ENCODE peak calls at places on chromosomes 1 and 21, in eight cellular contexts. Z is MM.1S, P is neural progenitor cell, J is heart right ventricle, B is lung, T is transverse colon, A is Peyer's patch, R is astrocyte of the spinal cord. I is an unnamed sample.
A peak's percentile ranks its signal among the peaks of the same experiment; 100 is the strongest.

GRCh38 chr1:248828845-248829244 is 3.1 kb upstream of the SH3BP5L start:
- DNase-seq in T (no peak), B (no peak), A (no peak), P (no peak), J (no peak), R (no peak), Z (no peak), I (peak; percentile 94)

GRCh38 chr1:1573843-1574720 is 581 bp downstream of the SSU72 start:
- DNase-seq in T (peak; percentile 65), A (peak; percentile 77), J (peak; percentile 75), Z (peak; percentile 20), R (peak; percentile 64), B (peak; percentile 59), P (peak; percentile 91), I (peak; percentile 74)

GRCh38 chr1:177351361-177352108 is 180.8 kb downstream of the BRINP2 start:
- DNase-seq in B (peak; percentile 57), P (peak; percentile 63), J (no peak), A (peak; percentile 51), R (no peak), Z (no peak), T (peak; percentile 50), I (peak; percentile 70)

GRCh38 chr1:23122023-23122738 is 46.5 kb downstream of the LUZP1 start:
- DNase-seq in A (no peak), J (no peak), P (peak; percentile 25), B (no peak), Z (no peak), R (peak; percentile 59), T (peak; percentile 68), I (peak; percentile 88)

GRCh38 chr1:9251501-9251900 is 16.9 kb downstream of the H6PD start:
- DNase-seq in B (no peak), R (no peak), Z (no peak), P (no peak), T (no peak), A (no peak), J (peak; percentile 55), I (no peak)

GRCh38 chr1:84855168-84855567 is 37.8 kb downstream of the LPAR3 start:
- DNase-seq in R (no peak), P (no peak), J (no peak), A (no peak), T (no peak), Z (no peak), B (no peak), I (no peak)

GRCh38 chr1:226223157-226223785 is at the start of gene MIXL1:
- DNase-seq in T (peak; percentile 11), P (peak; percentile 37), B (no peak), J (no peak), Z (no peak), R (no peak), A (no peak), I (peak; percentile 4)

GRCh38 chr1:35278886-35279554 is 10.5 kb downstream of the ZMYM4 start:
- DNase-seq in R (peak; percentile 53), B (no peak), Z (no peak), A (no peak), J (no peak), P (no peak), T (no peak), I (peak; percentile 93)

GRCh38 chr1:203726417-203726867 is 38.5 kb upstream of the LAX1 start:
- DNase-seq in R (no peak), P (no peak), Z (no peak), B (no peak), T (no peak), A (no peak), J (no peak), I (no peak)

GRCh38 chr1:17933991-17934390 is 173.6 kb upstream of the IGSF21 start:
- DNase-seq in B (no peak), A (no peak), T (no peak), P (no peak), J (no peak), Z (no peak), R (no peak), I (no peak)

GRCh38 chr1:161382214-161383019 is 14.7 kb upstream of the CFAP126 start:
- DNase-seq in Z (peak; percentile 74), J (no peak), P (peak; percentile 59), A (no peak), T (no peak), R (peak; percentile 85), B (no peak), I (peak; percentile 83)

GRCh38 chr21:28207776-28208175 is 784.9 kb downstream of the LTN1 start:
- DNase-seq in P (no peak), B (no peak), A (no peak), T (no peak), Z (no peak), J (no peak), R (peak; percentile 71), I (peak; percentile 84)

GRCh38 chr21:35178812-35179211 is 129.7 kb upstream of the RUNX1 start:
- DNase-seq in R (no peak), T (no peak), J (no peak), P (no peak), A (no peak), Z (no peak), B (no peak), I (no peak)

GRCh38 chr21:36535618-36536241 is 55.8 kb upstream of the CLDN14 start:
- DNase-seq in J (no peak), T (no peak), P (no peak), Z (peak; percentile 98), A (no peak), R (no peak), B (no peak), I (no peak)

DNA sequence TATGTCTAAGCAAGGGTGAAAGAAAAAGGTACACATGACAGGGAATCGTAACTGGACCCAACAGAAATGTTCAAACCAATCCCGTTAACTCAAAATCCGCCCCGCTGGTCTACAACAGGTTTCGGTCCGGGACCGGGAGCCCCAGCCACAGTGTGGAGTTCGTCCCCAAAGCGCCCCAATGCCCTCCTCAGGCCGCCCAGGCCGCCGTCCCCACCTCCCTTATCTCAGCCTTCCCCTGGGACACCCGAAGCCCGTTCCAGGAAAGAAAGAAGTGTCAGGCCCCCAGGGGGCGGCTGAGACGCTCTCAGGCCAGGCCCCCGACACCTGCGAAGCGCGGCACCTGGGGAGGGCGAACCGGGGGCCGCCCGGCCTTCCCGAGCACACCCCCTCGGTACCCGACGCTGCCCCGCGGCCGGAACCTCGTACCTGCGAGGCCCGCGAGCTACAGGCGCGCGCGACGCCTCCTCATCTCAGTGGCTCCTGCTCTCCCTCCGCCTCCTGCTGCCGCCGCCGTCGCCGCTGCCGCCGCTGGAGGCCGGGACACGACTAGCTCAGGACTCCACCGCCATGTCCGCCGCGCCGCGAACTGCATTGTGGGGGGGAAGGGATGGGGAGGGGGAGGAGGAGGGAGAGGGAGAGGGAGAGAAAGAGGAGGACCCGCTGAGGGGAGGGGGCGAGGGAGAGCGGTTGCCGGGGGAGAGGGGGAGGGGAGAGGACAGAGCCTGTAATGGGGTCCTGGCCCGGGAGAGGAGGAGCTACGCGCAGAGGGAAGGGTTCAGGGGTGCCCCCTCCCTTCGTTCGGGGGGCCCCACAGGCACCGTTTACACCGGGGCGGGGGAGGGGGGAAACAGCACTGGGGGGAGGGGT is at the start of gene TUT4:
- DNase-seq in R (peak; percentile 87), T (peak; percentile 72), Z (peak; percentile 66), B (peak; percentile 84), J (peak; percentile 81), P (peak; percentile 97), A (peak; percentile 84), I (peak; percentile 82)
- TF ChIP-seq CTCF in R (peak; percentile 15), T (no peak), Z (no peak), B (no peak), J (no peak), P (peak; percentile 26), A (no peak), I (no peak)

GRCh38 chr1:51422367-51423097 is 92.2 kb upstream of the TTC39A start:
- DNase-seq in T (no peak), J (no peak), R (no peak), B (no peak), P (no peak), Z (no peak), A (no peak), I (no peak)

GRCh38 chr1:51418384-51418959 is 88.1 kb upstream of the TTC39A start:
- DNase-seq in P (no peak), B (no peak), R (no peak), A (no peak), J (no peak), T (no peak), Z (no peak), I (no peak)

GRCh38 chr1:51421961-51422360 is 91.6 kb upstream of the TTC39A start:
- DNase-seq in R (peak; percentile 75), B (no peak), P (peak; percentile 73), J (no peak), Z (no peak), T (no peak), A (no peak), I (peak; percentile 79)

GRCh38 chr1:51423098-51423821 is 92.9 kb upstream of the TTC39A start:
- DNase-seq in J (no peak), P (peak; percentile 7), Z (no peak), A (no peak), B (no peak), R (no peak), T (no peak), I (peak; percentile 50)

DNA sequence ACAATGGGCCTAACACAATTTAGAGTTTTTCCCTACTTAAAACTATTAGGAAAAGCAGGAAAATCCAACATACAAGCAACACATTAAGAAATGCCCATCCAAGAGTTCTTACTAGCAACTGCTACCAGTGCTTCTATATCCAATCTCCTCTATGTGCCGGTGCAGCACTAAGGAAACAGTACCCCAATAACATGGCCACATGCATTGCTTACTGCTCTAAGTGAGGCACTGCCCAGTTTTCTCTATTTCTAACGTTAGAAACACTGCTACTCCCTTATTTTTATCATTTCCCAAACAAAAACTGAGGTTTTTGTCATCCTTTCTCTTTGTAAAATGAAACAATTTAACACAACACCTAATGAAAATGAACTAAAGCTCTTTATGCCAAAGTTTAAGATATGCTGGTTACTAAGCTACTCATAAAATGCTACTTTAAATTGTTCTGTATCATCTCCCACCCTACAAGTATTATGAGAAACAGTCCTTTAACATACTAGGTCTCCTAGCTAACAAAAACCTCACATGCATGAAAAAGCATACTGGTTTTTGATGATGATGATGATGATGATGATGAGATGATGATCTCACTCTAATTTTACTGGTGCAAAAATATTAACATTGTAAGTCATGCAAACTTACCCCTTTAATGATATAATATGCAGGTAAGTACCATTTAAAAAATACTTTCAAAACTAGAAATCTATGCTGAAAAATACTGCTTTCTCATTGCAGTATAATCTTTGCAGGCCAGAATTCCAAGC is 90.7 kb upstream of the TTC39A start:
- DNase-seq in A (no peak), B (no peak), J (no peak), T (no peak), R (no peak), Z (no peak), P (no peak), I (no peak)
- H3K4me3 ChIP-seq in A (no peak overlapping the region), B (no peak overlapping the region), J (peak overlapping the region; percentile 23), T (no peak overlapping the region), R (peak overlapping the region; percentile 30), Z (no peak overlapping the region), P (peak overlapping the region; percentile 44), I (peak overlapping the region; percentile 28)

DNA sequence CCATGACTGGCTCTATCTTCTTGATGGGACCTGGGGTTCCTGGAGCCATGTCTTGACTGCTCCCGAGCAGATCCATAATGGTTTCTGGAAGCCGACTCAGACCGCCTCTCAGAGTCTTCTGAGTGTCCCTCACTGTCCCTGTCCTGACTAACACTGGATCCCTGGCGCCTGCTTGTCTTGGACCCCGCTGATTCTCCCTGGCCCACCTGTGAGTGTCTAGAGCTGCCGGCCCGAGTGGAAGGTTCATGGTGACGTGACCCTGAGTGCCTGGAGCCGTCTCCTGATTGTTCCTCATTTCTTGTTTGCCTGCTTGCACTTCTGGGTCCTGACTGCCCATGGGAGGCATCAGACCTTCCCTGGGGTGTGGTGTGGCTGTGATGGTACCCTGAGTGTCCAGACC is 15.1 kb downstream of the FLG start:
- DNase-seq in Z (no peak), A (no peak), T (no peak), B (no peak), R (no peak), P (no peak), J (no peak), I (no peak)
- TF ChIP-seq CTCF in Z (no peak), A (no peak), T (no peak), B (no peak), R (no peak), P (no peak), J (no peak), I (no peak)

GRCh38 chr1:170682159-170682558 is 18.2 kb downstream of the PRRX1 start:
- DNase-seq in P (no peak), A (no peak), Z (no peak), J (no peak), B (no peak), T (no peak), R (no peak), I (no peak)
- H3K4me3 ChIP-seq in P (no peak overlapping the region), A (no peak overlapping the region), Z (no peak overlapping the region), J (no peak overlapping the region), B (no peak overlapping the region), T (no peak overlapping the region), R (no peak overlapping the region), I (no peak overlapping the region)